ENCODE peak calls at places on chromosome 4, in ten cellular contexts. U is NCI-H446; Q is activated T-cell treated with anti-CD3 and anti-CD28 coated beads for 24 hours; K is CD8-positive, alpha-beta memory T cell; X is testis; L is NCI-H1092 treated with DMSO at 0.1 percent for 48 hours; P is CD4-positive, alpha-beta T cell; O is stimulated activated CD8-positive, alpha-beta memory T cell treated with anti-CD3 and anti-CD28 coated beads, Interleukin-15, amount 100 ng/mL, for 24 hours; R is iris pigment epithelial cell; A is CD4-positive, alpha-beta memory T cell. W is an unnamed sample.
A peak's percentile ranks its signal among the peaks of the same experiment; 100 is the strongest.

GRCh38 chr4:1345905-1346780 is 865 bp upstream of the UVSSA start:
- DNase-seq in U (peak; percentile 6), Q (peak; percentile 35), K (peak; percentile 75), X (peak; percentile 59), L (peak; percentile 57), P (peak; percentile 43), O (peak; percentile 22), R (peak; percentile 58), A (peak; percentile 66), W (peak; percentile 70)

GRCh38 chr4:159977907-159978617 is 875.2 kb downstream of the RAPGEF2 start:
- DNase-seq in U (no peak), Q (no peak), K (no peak), X (no peak), L (no peak), P (no peak), O (no peak), R (no peak), A (no peak), W (no peak)

GRCh38 chr4:56858302-56858644 is 36.8 kb upstream of the SPINK2 start:
- DNase-seq in U (no peak), Q (no peak), K (no peak), X (no peak), L (no peak), P (no peak), O (no peak), R (no peak), A (no peak), W (no peak)

GRCh38 chr4:169404959-169405358 is 134.2 kb upstream of the SH3RF1 start:
- DNase-seq in U (no peak), Q (no peak), K (no peak), X (no peak), L (no peak), P (no peak), O (no peak), R (peak; percentile 57), A (no peak), W (peak; percentile 10)

GRCh38 chr4:169485791-169486742 is 126.3 kb downstream of the NEK1 start:
- DNase-seq in U (peak; percentile 59), Q (no peak), K (no peak), X (peak; percentile 49), L (peak; percentile 36), P (no peak), O (no peak), R (peak; percentile 75), A (peak; percentile 12), W (peak; percentile 71)

GRCh38 chr4:166064706-166065105 is 191.7 kb downstream of the TLL1 start:
- DNase-seq in U (no peak), Q (no peak), K (no peak), X (no peak), L (no peak), P (no peak), O (no peak), R (no peak), A (no peak), W (no peak)

GRCh38 chr4:184674011-184674410 is 24.5 kb downstream of the PRIMPOL start:
- DNase-seq in U (no peak), Q (no peak), K (no peak), X (no peak), L (no peak), P (no peak), O (no peak), R (no peak), A (no peak), W (no peak)

GRCh38 chr4:19492611-19493010 is 759.1 kb upstream of the SLIT2 start:
- DNase-seq in U (no peak), Q (no peak), K (no peak), X (no peak), L (no peak), P (no peak), O (no peak), R (peak; percentile 69), A (no peak), W (no peak)

GRCh38 chr4:121686265-121686664 is 10.5 kb downstream of the ANXA5 start:
- DNase-seq in U (no peak), Q (no peak), K (no peak), X (no peak), L (no peak), P (no peak), O (no peak), R (no peak), A (no peak), W (no peak)

GRCh38 chr4:89752932-89753598 is 83.9 kb downstream of the SNCA start:
- DNase-seq in U (peak; percentile 79), Q (no peak), K (no peak), X (no peak), L (no peak), P (no peak), O (no peak), R (peak; percentile 66), A (no peak), W (peak; percentile 87)

GRCh38 chr4:173009129-173009823 is 159.3 kb upstream of the GALNT7 start:
- DNase-seq in U (no peak), Q (no peak), K (no peak), X (no peak), L (no peak), P (no peak), O (no peak), R (peak; percentile 46), A (no peak), W (peak; percentile 74)

GRCh38 chr4:104693601-104694201 is 199.0 kb upstream of the CXXC4 start:
- DNase-seq in U (no peak), Q (no peak), K (no peak), X (no peak), L (no peak), P (no peak), O (no peak), R (peak; percentile 40), A (no peak), W (peak; percentile 1)

GRCh38 chr4:184514121-184514988 is 40.0 kb upstream of the IRF2 start:
- DNase-seq in U (no peak), Q (peak; percentile 68), K (no peak), X (peak; percentile 47), L (no peak), P (no peak), O (peak; percentile 18), R (peak; percentile 89), A (no peak), W (peak; percentile 85)

GRCh38 chr4:168480991-168481588 is 798 bp upstream of the DDX60L start:
- DNase-seq in U (no peak), Q (no peak), K (peak; percentile 78), X (peak; percentile 31), L (peak; percentile 54), P (peak; percentile 24), O (no peak), R (peak; percentile 89), A (peak; percentile 79), W (peak; percentile 83)

GRCh38 chr4:6917445-6918241 is 8.0 kb downstream of the TBC1D14 start:
- DNase-seq in U (peak; percentile 6), Q (no peak), K (peak; percentile 59), X (peak; percentile 60), L (peak; percentile 94), P (no peak), O (no peak), R (peak; percentile 41), A (no peak), W (peak; percentile 29)

GRCh38 chr4:27066591-27066990 is 205.9 kb downstream of the STIM2 start:
- DNase-seq in U (no peak), Q (no peak), K (no peak), X (no peak), L (no peak), P (no peak), O (no peak), R (no peak), A (no peak), W (no peak)

GRCh38 chr4:119721878-119722277 is 93.3 kb upstream of the PDE5A start:
- DNase-seq in U (no peak), Q (no peak), K (no peak), X (no peak), L (no peak), P (no peak), O (no peak), R (peak; percentile 18), A (no peak), W (no peak)

GRCh38 chr4:155903453-155903852 is at the start of gene TDO2:
- DNase-seq in U (no peak), Q (no peak), K (no peak), X (no peak), L (no peak), P (no peak), O (no peak), R (no peak), A (no peak), W (no peak)

GRCh38 chr4:144295286-144295995 is 154.9 kb upstream of the GYPA start:
- DNase-seq in U (no peak), Q (no peak), K (no peak), X (no peak), L (no peak), P (no peak), O (no peak), R (peak; percentile 28), A (no peak), W (no peak)

GRCh38 chr4:90099795-90100194 is 27.4 kb upstream of the CCSER1 start:
- DNase-seq in U (no peak), Q (no peak), K (no peak), X (no peak), L (no peak), P (no peak), O (no peak), R (peak; percentile 18), A (no peak), W (no peak)

GRCh38 chr4:111174331-111174730 is 551.5 kb upstream of the PITX2 start:
- DNase-seq in U (no peak), Q (no peak), K (no peak), X (no peak), L (no peak), P (no peak), O (no peak), R (no peak), A (no peak), W (no peak)

GRCh38 chr4:67344594-67345380 is 200.5 kb downstream of the CENPC start:
- DNase-seq in U (no peak), Q (no peak), K (no peak), X (no peak), L (no peak), P (no peak), O (no peak), R (no peak), A (no peak), W (no peak)

GRCh38 chr4:149426461-149426860 is 389.2 kb downstream of the IQCM start:
- DNase-seq in U (no peak), Q (no peak), K (no peak), X (no peak), L (no peak), P (no peak), O (no peak), R (peak; percentile 7), A (no peak), W (no peak)

GRCh38 chr4:7506119-7506518 is 71.4 kb upstream of the PSAPL1 start:
- DNase-seq in U (peak; percentile 1), Q (no peak), K (no peak), X (no peak), L (peak; percentile 6), P (no peak), O (no peak), R (no peak), A (no peak), W (no peak)

GRCh38 chr4:21991537-21991936 is 43.0 kb upstream of the KCNIP4 start:
- DNase-seq in U (no peak), Q (no peak), K (no peak), X (no peak), L (no peak), P (no peak), O (no peak), R (no peak), A (no peak), W (no peak)

GRCh38 chr4:183797041-183797444 is 108.1 kb upstream of the STOX2 start:
- DNase-seq in U (no peak), Q (no peak), K (no peak), X (peak; percentile 74), L (no peak), P (no peak), O (no peak), R (no peak), A (no peak), W (no peak)

GRCh38 chr4:33837043-33837442 is 2407.3 kb downstream of the ARAP2 start:
- DNase-seq in U (no peak), Q (no peak), K (no peak), X (no peak), L (no peak), P (no peak), O (no peak), R (peak; percentile 75), A (no peak), W (peak; percentile 79)

GRCh38 chr4:107376293-107376692 is 340.2 kb upstream of the DKK2 start:
- DNase-seq in U (no peak), Q (no peak), K (no peak), X (no peak), L (no peak), P (no peak), O (no peak), R (no peak), A (no peak), W (no peak)